ENCODE peak calls at places on chromosome 1, in nine cellular contexts. P is astrocyte of the cerebellum; Z is occipital lobe; M is GM04503; E is activated CD4-positive, alpha-beta memory T cell treated with anti-CD3 and anti-CD28 coated beads for 36 hours; F is NCI-H460; G is AG08396; J is stimulated activated CD8-positive, alpha-beta memory T cell treated with anti-CD3 and anti-CD28 coated beads, Interleukin-15, amount 100 ng/mL, for 24 hours; W is stimulated activated CD4-positive, alpha-beta T cell treated with anti-CD3 and anti-CD28 coated beads, Interleukin-1b, Interleukin-23, amount 100 ng/mL, for 4 hours. U is an unnamed sample.

GRCh38 chr1:226128487-226129075 is 58.0 kb downstream of the ACBD3 start:
- DNase-seq in P (no peak), Z (no peak), M (no peak), E (no peak), F (no peak), G (peak), J (no peak), W (no peak), U (no peak)

GRCh38 chr1:203636306-203636705 is 9.7 kb downstream of the ATP2B4 start:
- DNase-seq in P (no peak), Z (no peak), M (no peak), E (no peak), F (no peak), G (no peak), J (no peak), W (no peak), U (no peak)

GRCh38 chr1:37094302-37094701 is 60.0 kb upstream of the GRIK3 start:
- DNase-seq in P (no peak), Z (no peak), M (no peak), E (no peak), F (no peak), G (no peak), J (no peak), W (no peak), U (no peak)

GRCh38 chr1:245874942-245875580 is 632.0 kb downstream of the SMYD3 start:
- DNase-seq in P (peak), Z (no peak), M (peak), E (no peak), F (no peak), G (peak), J (no peak), W (no peak), U (peak)

GRCh38 chr1:56806804-56807203 is 12.4 kb downstream of the FYB2 start:
- DNase-seq in P (no peak), Z (no peak), M (no peak), E (no peak), F (no peak), G (no peak), J (no peak), W (no peak), U (no peak)

GRCh38 chr1:46820560-46821060 is 21.8 kb downstream of the CYP4B1 start:
- DNase-seq in P (no peak), Z (no peak), M (no peak), E (no peak), F (no peak), G (no peak), J (no peak), W (no peak), U (no peak)

GRCh38 chr1:207579436-207579799 is 65.5 kb upstream of the CR1L start:
- DNase-seq in P (no peak), Z (peak), M (peak), E (peak), F (peak), G (peak), J (no peak), W (no peak), U (no peak)

GRCh38 chr1:107936498-107937481 is 28.2 kb downstream of the VAV3 start:
- DNase-seq in P (peak), Z (peak), M (peak), E (peak), F (no peak), G (peak), J (no peak), W (no peak), U (peak)